ENCODE peak calls at places on chromosomes 16 and 17, in eight cellular contexts. N is NAMALWA; I is ACHN; Y is AG09319; Z is activated gamma-delta T cell treated with Interleukin-2 at 50 U/mL for 16 hours; Q is CD4-positive, alpha-beta T cell; A is COLO829; J is stimulated activated CD4-positive, alpha-beta T cell treated with anti-CD3 and anti-CD28 coated beads, Interleukin-1b, Interleukin-23, amount 100 ng/mL, for 1 hour. M is an unnamed sample.

GRCh38 chr16:86029131-86029741 is 130.3 kb downstream of the IRF8 start:
- DNase-seq in Z (no peak), I (no peak), Y (peak), A (no peak), Q (no peak), N (no peak), J (no peak), M (no peak)

GRCh38 chr17:37301288-37301687 is 74.5 kb upstream of the C17orf78 start:
- DNase-seq in J (no peak), I (no peak), Y (no peak), Z (no peak), A (no peak), N (no peak), Q (no peak), M (no peak)

GRCh38 chr17:54749157-54749556 is 151.5 kb upstream of the TOM1L1 start:
- DNase-seq in Y (no peak), N (no peak), Z (no peak), A (no peak), Q (no peak), I (no peak), J (no peak), M (no peak)

GRCh38 chr17:39754958-39755549 is 17.3 kb downstream of the GRB7 start:
- DNase-seq in Z (no peak), Y (no peak), N (no peak), J (no peak), I (no peak), A (no peak), Q (no peak), M (peak)

GRCh38 chr17:52157603-52158449 is 688 bp downstream of the CA10 start:
- DNase-seq in Q (no peak), J (no peak), Z (no peak), I (no peak), N (no peak), Y (no peak), A (no peak), M (no peak)

GRCh38 chr16:56961386-56961785 is 364 bp upstream of the CETP start:
- DNase-seq in Z (no peak), I (no peak), N (no peak), Y (no peak), A (no peak), J (no peak), Q (no peak), M (no peak)

GRCh38 chr16:6692874-6693273 is 639.8 kb upstream of the RBFOX1 start:
- DNase-seq in N (no peak), Z (no peak), A (no peak), Q (no peak), I (no peak), J (no peak), Y (no peak), M (no peak)

GRCh38 chr17:58487589-58488427 is at the start of gene HSF5:
- DNase-seq in Q (peak), Z (peak), N (no peak), Y (no peak), A (no peak), I (no peak), J (peak), M (peak)

GRCh38 chr16:85988723-85989313 is 89.9 kb downstream of the IRF8 start:
- DNase-seq in N (peak), I (no peak), Q (no peak), A (no peak), J (no peak), Y (no peak), Z (no peak), M (no peak)

GRCh38 chr17:21299981-21300600 is 15.6 kb downstream of the MAP2K3 start:
- DNase-seq in I (no peak), Q (no peak), A (no peak), J (no peak), Z (no peak), Y (no peak), N (no peak), M (no peak)

GRCh38 chr17:66492500-66493123 is 190.2 kb downstream of the PRKCA start:
- DNase-seq in J (no peak), A (no peak), Q (no peak), Z (no peak), Y (no peak), N (no peak), I (no peak), M (no peak)

GRCh38 chr16:22786691-22787090 is 27.3 kb upstream of the HS3ST2 start:
- DNase-seq in Q (no peak), Y (no peak), J (no peak), I (no peak), N (no peak), Z (no peak), A (peak), M (no peak)

GRCh38 chr16:83685615-83686165 is 122.1 kb upstream of the HSBP1 start:
- DNase-seq in I (no peak), Q (no peak), N (no peak), Z (no peak), Y (no peak), J (no peak), A (no peak), M (no peak)

GRCh38 chr16:31265329-31266245 is 5.8 kb downstream of the ITGAM start:
- DNase-seq in N (peak), Y (no peak), I (peak), J (peak), A (no peak), Z (peak), Q (no peak), M (peak)

GRCh38 chr17:76146053-76146875 is 5.2 kb upstream of the FOXJ1 start:
- DNase-seq in N (no peak), Q (no peak), I (no peak), Y (no peak), J (no peak), A (no peak), Z (no peak), M (no peak)

GRCh38 chr16:378821-379182 is 3.0 kb downstream of the PGAP6 start:
- DNase-seq in Z (no peak), A (no peak), Q (no peak), J (no peak), N (no peak), I (no peak), Y (no peak), M (no peak)

GRCh38 chr17:37742114-37742761 is 2.6 kb downstream of the HNF1B start:
- DNase-seq in Z (no peak), Y (no peak), N (no peak), Q (no peak), J (no peak), A (no peak), I (peak), M (peak)

GRCh38 chr17:45143767-45144198 is 4.5 kb upstream of the HEXIM1 start:
- DNase-seq in J (no peak), Y (no peak), N (no peak), A (no peak), Z (no peak), I (no peak), Q (no peak), M (no peak)

GRCh38 chr17:82110298-82110697 is 12.3 kb upstream of the FASN start:
- DNase-seq in J (no peak), Q (no peak), A (no peak), I (no peak), Y (no peak), Z (no peak), N (no peak), M (no peak)

GRCh38 chr16:27286446-27286845 is 17.9 kb upstream of the NSMCE1 start:
- DNase-seq in I (peak), N (no peak), Z (no peak), J (no peak), Q (no peak), A (no peak), Y (peak), M (no peak)

GRCh38 chr17:77127735-77128361 is 12.9 kb upstream of the SEC14L1 start:
- DNase-seq in Q (peak), I (no peak), J (peak), A (no peak), N (no peak), Z (peak), Y (no peak), M (no peak)

GRCh38 chr17:81966343-81967243 is 5.6 kb upstream of the NOTUM start:
- DNase-seq in Q (no peak), I (no peak), Z (no peak), N (peak), A (no peak), Y (no peak), J (no peak), M (no peak)

GRCh38 chr16:89095401-89095974 is 1.8 kb downstream of the ACSF3 start:
- DNase-seq in N (peak), Y (no peak), A (no peak), Z (no peak), Q (no peak), J (no peak), I (no peak), M (peak)